ENCODE peak calls at places on chromosomes 5 and 9, in eight cellular contexts. L is MM.1S, K is RWPE1, A is breast epithelium, H is fibroblast of mammary gland, O is endothelial cell, S is H9, I is fibroblast of lung. B is an unnamed sample.
A peak's percentile ranks its signal among the peaks of the same experiment; 100 is the strongest.

GRCh38 chr9:93302586-93303257 is 118.8 kb downstream of the WNK2 start:
- DNase-seq in L (peak; percentile 85), K (peak; percentile 70), A (peak; percentile 17), H (peak; percentile 54), O (peak; percentile 75), S (peak; percentile 76), I (peak; percentile 42), B (peak; percentile 83)

GRCh38 chr5:172443441-172444109 is 10.8 kb downstream of the SH3PXD2B start:
- DNase-seq in L (no peak), K (peak; percentile 86), A (peak; percentile 91), H (peak; percentile 100), O (no peak), S (no peak), I (peak; percentile 98), B (no peak)

GRCh38 chr5:72648511-72648910 is 141.3 kb upstream of the ZNF366 start:
- DNase-seq in L (no peak), K (no peak), A (no peak), H (peak; percentile 69), O (no peak), S (no peak), I (peak; percentile 15), B (no peak)

GRCh38 chr9:85292261-85292660 is 449.5 kb downstream of the AGTPBP1 start:
- DNase-seq in L (no peak), K (no peak), A (no peak), H (no peak), O (no peak), S (no peak), I (no peak), B (no peak)

GRCh38 chr5:16660982-16661381 is 44.2 kb upstream of the RETREG1 start:
- DNase-seq in L (no peak), K (no peak), A (no peak), H (no peak), O (no peak), S (no peak), I (no peak), B (no peak)

GRCh38 chr5:16593013-16593412 is 23.8 kb downstream of the RETREG1 start:
- DNase-seq in L (no peak), K (no peak), A (no peak), H (peak; percentile 78), O (no peak), S (no peak), I (peak; percentile 80), B (no peak)

GRCh38 chr9:123375725-123376132 is 19.7 kb downstream of the CRB2 start:
- DNase-seq in L (no peak), K (peak; percentile 36), A (no peak), H (no peak), O (no peak), S (no peak), I (peak; percentile 29), B (peak; percentile 22)

GRCh38 chr5:22780756-22781155 is 72.4 kb downstream of the CDH12 start:
- DNase-seq in L (no peak), K (no peak), A (no peak), H (no peak), O (no peak), S (no peak), I (no peak), B (no peak)

GRCh38 chr5:73743161-73743560 is 117.2 kb downstream of the ARHGEF28 start:
- DNase-seq in L (no peak), K (no peak), A (no peak), H (no peak), O (no peak), S (no peak), I (no peak), B (no peak)

GRCh38 chr9:128712451-128713410 is 10.4 kb downstream of the PKN3 start:
- DNase-seq in L (no peak), K (no peak), A (no peak), H (no peak), O (no peak), S (peak; percentile 24), I (no peak), B (no peak)

GRCh38 chr5:125719681-125720676 is 703.2 kb upstream of the GRAMD2B start:
- DNase-seq in L (no peak), K (no peak), A (no peak), H (no peak), O (no peak), S (no peak), I (peak; percentile 49), B (no peak)

DNA sequence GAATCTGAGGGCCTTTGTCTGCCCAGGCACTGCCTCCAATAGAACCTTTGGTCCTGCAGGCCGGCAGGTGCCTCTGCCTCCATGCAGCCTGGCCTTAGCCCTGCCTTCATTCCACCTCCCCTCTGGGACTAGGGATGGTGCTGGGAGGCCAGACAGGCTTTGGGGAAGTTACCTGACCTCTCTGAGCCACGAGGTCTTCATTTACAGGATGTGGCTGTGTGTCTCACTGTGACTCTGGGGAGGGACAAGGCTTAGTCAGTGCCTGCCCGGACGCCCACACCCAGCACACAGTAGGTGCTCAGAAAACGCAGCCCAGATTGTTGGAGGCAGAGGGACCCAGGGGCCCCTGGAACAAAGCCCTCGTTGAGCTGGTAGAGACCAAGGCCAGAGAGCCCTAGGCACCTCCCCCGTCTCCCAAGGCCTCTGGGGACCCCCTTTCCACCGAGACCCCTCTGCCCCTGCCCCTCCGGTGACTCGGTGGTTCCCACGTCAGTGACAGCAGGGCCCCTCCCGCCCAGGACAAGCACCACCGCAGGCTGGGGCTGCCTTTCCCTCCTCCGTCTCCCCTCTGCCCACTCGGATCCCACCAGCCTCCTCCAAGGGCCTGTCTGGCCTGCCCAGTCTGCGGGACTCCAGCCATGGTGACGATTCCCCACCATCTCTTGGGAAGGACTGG is 46.9 kb upstream of the EGFL7 start:
- DNase-seq in L (no peak), K (no peak), A (no peak), H (peak; percentile 16), O (no peak), S (no peak), I (peak; percentile 5), B (no peak)
- TF ChIP-seq CTCF in L (no peak), K (no peak), A (no peak), H (no peak), O (no peak), S (no peak), I (no peak), B (no peak)

DNA sequence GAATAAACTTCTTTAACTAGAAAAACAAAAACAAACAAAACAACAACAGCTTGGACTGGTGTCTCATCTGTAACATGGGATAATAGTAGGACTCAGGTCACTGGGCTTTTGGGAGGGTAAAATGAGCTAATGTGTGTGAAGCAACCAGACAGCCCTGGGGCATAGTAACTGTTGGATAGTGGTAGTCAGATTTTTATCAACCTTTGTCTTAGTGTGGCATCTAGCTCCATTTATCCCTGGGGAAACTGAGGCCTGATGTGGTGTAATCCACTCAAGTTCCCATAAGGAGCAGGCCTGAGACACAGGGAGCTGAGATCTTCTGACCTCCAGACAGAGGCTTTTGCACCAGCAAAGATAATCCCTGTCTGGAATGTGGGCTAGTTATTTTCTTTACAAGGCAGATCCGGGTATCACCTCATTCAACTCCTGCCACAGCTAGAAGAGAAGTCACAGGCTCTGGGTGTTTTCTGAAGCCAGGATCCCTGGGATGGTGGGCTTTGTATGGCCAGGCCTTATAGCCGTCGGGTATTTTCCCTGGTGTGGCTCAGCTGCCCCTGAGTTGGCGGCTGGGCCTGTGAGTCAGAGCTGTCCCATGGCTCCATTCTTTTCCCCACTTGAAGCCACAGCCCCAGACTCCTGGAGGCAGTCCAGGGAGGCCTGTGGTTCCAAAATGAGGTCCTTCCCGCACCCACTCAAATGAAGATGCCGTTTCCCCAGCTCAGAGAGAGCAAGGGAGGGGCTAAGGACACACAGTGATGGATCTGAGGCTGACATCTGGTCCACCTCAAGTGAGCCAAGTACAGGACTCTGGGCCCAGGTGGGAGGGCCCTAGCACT is 26.1 kb upstream of the CSF1R start:
- DNase-seq in L (no peak), K (peak; percentile 59), A (peak; percentile 29), H (peak; percentile 95), O (no peak), S (peak; percentile 28), I (peak; percentile 93), B (peak; percentile 3)
- TF ChIP-seq CTCF in L (no peak), K (no peak), A (no peak), H (no peak), O (no peak), S (no peak), I (no peak), B (no peak)

GRCh38 chr9:26863074-26863473 is 29.5 kb downstream of the CAAP1 start:
- DNase-seq in L (no peak), K (peak; percentile 8), A (no peak), H (peak; percentile 29), O (no peak), S (no peak), I (peak; percentile 3), B (no peak)
- TF ChIP-seq CTCF in L (no peak), K (peak; percentile 58), A (no peak), H (peak; percentile 49), O (peak; percentile 34), S (peak; percentile 58), I (peak; percentile 38), B (no peak)

GRCh38 chr9:34547960-34548603 is 25.3 kb upstream of the ENHO start:
- DNase-seq in L (peak; percentile 33), K (peak; percentile 60), A (peak; percentile 56), H (peak; percentile 47), O (peak; percentile 88), S (peak; percentile 83), I (peak; percentile 35), B (peak; percentile 72)
- TF ChIP-seq CTCF in L (peak; percentile 81), K (peak; percentile 97), A (peak; percentile 86), H (peak; percentile 58), O (peak; percentile 53), S (peak; percentile 91), I (peak; percentile 85), B (peak; percentile 87)

DNA sequence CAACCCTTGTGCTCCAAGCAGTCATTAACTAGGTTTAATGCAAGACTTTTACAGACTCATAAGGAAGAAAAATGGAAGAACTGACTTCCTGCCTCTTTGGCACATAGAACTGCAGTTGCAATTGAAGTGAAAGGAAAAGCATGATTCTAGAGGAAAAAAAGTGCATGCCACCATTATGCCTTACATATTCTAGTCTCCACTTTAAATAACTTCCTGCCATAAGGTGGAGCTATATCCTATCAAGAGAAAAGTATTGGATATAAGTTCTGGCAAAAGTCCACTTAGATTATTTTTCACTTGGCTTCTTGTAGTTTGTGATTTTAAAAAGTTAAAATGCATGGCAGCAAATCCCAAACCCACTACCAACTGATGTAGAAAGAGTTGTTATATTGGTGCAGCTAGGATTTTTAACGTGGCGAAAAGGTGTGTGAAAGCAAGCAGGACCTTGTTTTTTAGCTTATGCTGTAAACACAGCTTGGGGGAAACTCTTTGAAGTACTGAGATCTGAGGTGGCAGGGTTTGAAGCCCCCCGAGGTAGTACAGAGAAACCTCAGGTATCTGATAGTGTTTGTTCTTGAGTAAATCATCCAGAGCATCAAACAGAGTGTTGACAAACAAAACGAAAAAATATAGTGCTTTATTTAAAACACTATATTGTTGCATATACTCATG is 117.9 kb downstream of the ANXA1 start:
- DNase-seq in L (peak; percentile 46), K (no peak), A (no peak), H (peak; percentile 59), O (no peak), S (no peak), I (peak; percentile 39), B (peak; percentile 1)
- TF ChIP-seq CTCF in L (peak; percentile 32), K (peak; percentile 20), A (no peak), H (peak; percentile 43), O (no peak), S (peak; percentile 63), I (peak; percentile 5), B (no peak)

GRCh38 chr5:92678576-92679105 is 902.4 kb downstream of the NR2F1-AS1 start:
- DNase-seq in L (no peak), K (no peak), A (no peak), H (peak; percentile 17), O (no peak), S (no peak), I (no peak), B (no peak)
- TF ChIP-seq CTCF in L (peak; percentile 10), K (no peak), A (no peak), H (peak; percentile 25), O (no peak), S (peak; percentile 52), I (peak; percentile 40), B (no peak)

B was measured in GM20000.